ENCODE peak calls at places on chromosomes 3 and 15, in six cellular contexts. A is HFF-Myc, R is WTC11, I is H1, X is fibroblast of mammary gland, G is IMR-90. Z is an unnamed sample.

GRCh38 chr15:61656391-61656790 is 403.9 kb downstream of the VPS13C start:
- DNase-seq in A (no peak), R (no peak), I (no peak), X (no peak), G (no peak), Z (no peak)

GRCh38 chr3:107143206-107143605 is 234.0 kb upstream of the CCDC54 start:
- DNase-seq in A (no peak), R (no peak), I (no peak), X (no peak), G (no peak), Z (no peak)

GRCh38 chr3:4943553-4943952 is 35.7 kb upstream of the BHLHE40 start:
- DNase-seq in A (no peak), R (peak), I (no peak), X (no peak), G (no peak), Z (no peak)

GRCh38 chr3:190303887-190304286 is 18.4 kb downstream of the CLDN1 start:
- DNase-seq in A (no peak), R (no peak), I (no peak), X (peak), G (no peak), Z (no peak)

GRCh38 chr3:122167630-122168029 is 15.8 kb upstream of the CASR start:
- DNase-seq in A (no peak), R (no peak), I (no peak), X (no peak), G (no peak), Z (no peak)

GRCh38 chr3:3429841-3430240 is 250.3 kb upstream of the CRBN start:
- DNase-seq in A (no peak), R (no peak), I (no peak), X (no peak), G (no peak), Z (no peak)

GRCh38 chr15:68676926-68677325 is 98.1 kb downstream of the CORO2B start:
- DNase-seq in A (no peak), R (no peak), I (no peak), X (no peak), G (no peak), Z (no peak)

GRCh38 chr3:67362686-67363085 is 291.7 kb downstream of the SUCLG2 start:
- DNase-seq in A (no peak), R (no peak), I (no peak), X (no peak), G (peak), Z (no peak)

GRCh38 chr3:127650236-127650635 is 21.3 kb downstream of the PODXL2 start:
- DNase-seq in A (no peak), R (no peak), I (no peak), X (no peak), G (no peak), Z (no peak)

GRCh38 chr3:37862219-37862711 is 585 bp downstream of the CTDSPL start:
- DNase-seq in A (no peak), R (peak), I (no peak), X (peak), G (peak), Z (no peak)

GRCh38 chr15:57343526-57343925 is 32.8 kb upstream of the CGNL1 start:
- DNase-seq in A (no peak), R (no peak), I (no peak), X (no peak), G (no peak), Z (no peak)

GRCh38 chr15:44710236-44711088 is 661 bp downstream of the PATL2 start:
- DNase-seq in A (no peak), R (no peak), I (no peak), X (peak), G (peak), Z (no peak)

GRCh38 chr3:95319921-95320494 is 1257.1 kb downstream of the NSUN3 start:
- DNase-seq in A (no peak), R (no peak), I (no peak), X (no peak), G (no peak), Z (no peak)

GRCh38 chr3:77506384-77506783 is 466.5 kb downstream of the ROBO2 start:
- DNase-seq in A (no peak), R (no peak), I (no peak), X (no peak), G (no peak), Z (no peak)

GRCh38 chr3:14428087-14429067 is 26.0 kb downstream of the SLC6A6 start:
- DNase-seq in A (no peak), R (no peak), I (no peak), X (no peak), G (no peak), Z (no peak)

GRCh38 chr3:114320251-114320650 is 26.4 kb downstream of the TIGIT start:
- DNase-seq in A (no peak), R (no peak), I (no peak), X (peak), G (no peak), Z (no peak)

GRCh38 chr3:8595252-8595934 is 49.2 kb downstream of the SSUH2 start:
- DNase-seq in A (no peak), R (no peak), I (no peak), X (no peak), G (no peak), Z (no peak)

GRCh38 chr3:43512749-43513404 is 108.9 kb downstream of the ANO10 start:
- DNase-seq in A (no peak), R (no peak), I (no peak), X (peak), G (peak), Z (no peak)

GRCh38 chr15:75089781-75090734 is 66.7 kb downstream of the PPCDC start:
- DNase-seq in A (no peak), R (no peak), I (no peak), X (no peak), G (no peak), Z (no peak)

DNA sequence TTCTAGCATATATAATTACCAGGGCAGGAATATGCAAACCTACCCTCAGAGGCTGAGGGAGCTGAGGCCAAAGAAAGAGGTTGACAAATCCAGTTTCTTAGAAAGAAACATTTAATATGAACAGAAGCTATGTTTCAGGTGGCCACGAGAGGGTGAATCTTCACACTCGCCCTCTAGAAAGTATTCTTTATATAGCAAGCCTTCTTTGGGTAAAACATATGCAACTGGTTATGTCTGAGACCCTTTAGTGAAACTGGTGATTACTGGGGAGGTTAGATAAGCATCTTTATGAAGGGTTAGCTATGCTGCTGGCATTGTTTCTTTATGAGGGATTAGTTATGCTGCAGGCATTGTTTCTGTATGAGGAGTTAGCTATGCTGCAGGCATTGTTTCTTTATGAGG is 50.7 kb upstream of the GOLGA6L2 start:
- DNase-seq in A (peak), R (no peak), I (no peak), X (no peak), G (no peak), Z (no peak)
- TF ChIP-seq CTCF in A (peak), R (no peak), I (no peak), X (no peak), G (no peak), Z (no peak)

GRCh38 chr15:77044228-77045042 is 26.5 kb downstream of the TSPAN3 start:
- DNase-seq in A (no peak), R (no peak), I (no peak), X (no peak), G (no peak), Z (no peak)
- TF ChIP-seq CTCF in A (no peak), R (no peak), I (no peak), X (no peak), G (no peak), Z (no peak)

DNA sequence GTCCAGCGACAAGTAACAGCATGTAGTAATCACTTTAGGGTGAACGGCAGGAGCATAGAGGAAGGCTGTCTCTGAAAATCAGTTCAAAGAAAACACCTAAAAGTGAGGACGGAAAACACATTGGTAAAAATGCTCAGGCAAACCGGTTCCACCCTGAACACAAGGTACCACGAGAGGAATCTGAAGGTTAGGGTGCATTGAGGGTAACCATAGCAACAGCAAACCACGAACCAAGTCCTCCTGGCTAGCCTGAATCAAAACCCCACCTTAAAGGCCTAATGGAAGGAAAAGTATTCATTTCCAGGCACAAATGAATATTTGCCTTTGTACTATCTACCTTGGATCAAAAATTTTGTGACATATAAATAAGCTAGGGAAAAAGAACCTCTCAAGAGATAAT is 315.0 kb downstream of the OCA2 start:
- DNase-seq in A (no peak), R (no peak), I (no peak), X (no peak), G (no peak), Z (no peak)
- TF ChIP-seq CTCF in A (no peak), R (no peak), I (no peak), X (no peak), G (no peak), Z (no peak)

GRCh38 chr3:111904376-111905241 is 45.5 kb downstream of the PHLDB2 start:
- DNase-seq in A (no peak), R (no peak), I (no peak), X (peak), G (peak), Z (peak)
- TF ChIP-seq CTCF in A (no peak), R (no peak), I (no peak), X (no peak), G (peak), Z (no peak)

DNA sequence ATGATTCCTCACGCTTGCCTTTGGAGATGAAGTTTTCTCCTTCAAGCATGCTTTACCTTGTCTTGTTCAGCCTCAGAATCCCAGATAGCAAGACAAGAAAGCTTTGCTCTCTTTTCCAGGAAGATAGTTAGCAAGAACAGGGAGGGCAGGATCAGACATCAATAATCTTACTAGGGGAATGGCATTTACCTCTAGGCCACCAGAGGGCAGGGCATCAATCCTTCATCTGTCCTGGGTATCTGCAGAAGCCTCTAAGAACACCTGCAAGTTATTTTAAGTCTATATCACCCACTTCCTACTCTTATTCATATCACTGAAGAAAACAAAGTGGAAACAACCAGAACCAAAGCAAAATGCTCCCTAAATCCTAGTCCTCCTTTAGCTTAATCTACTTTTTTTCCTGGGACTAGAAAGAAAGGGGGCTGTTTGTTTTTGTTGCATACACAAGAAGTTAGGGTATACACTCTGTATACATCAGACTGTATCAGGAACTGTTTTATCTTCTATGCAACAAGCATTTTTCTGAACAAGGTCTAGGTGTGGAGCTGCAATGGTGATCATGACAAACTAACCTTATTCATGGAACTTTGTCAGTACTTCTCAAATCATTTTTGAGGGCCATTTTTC is 862.5 kb downstream of the CADM2 start:
- DNase-seq in A (no peak), R (peak), I (peak), X (no peak), G (no peak), Z (no peak)
- TF ChIP-seq CTCF in A (peak), R (peak), I (peak), X (peak), G (peak), Z (peak)

GRCh38 chr3:17972030-17972429 is 229.6 kb upstream of the TBC1D5 start:
- DNase-seq in A (no peak), R (no peak), I (no peak), X (no peak), G (no peak), Z (no peak)

GRCh38 chr3:17972889-17973558 is 230.6 kb upstream of the TBC1D5 start:
- DNase-seq in A (no peak), R (no peak), I (no peak), X (no peak), G (no peak), Z (no peak)

GRCh38 chr3:17972476-17972875 is 230.0 kb upstream of the TBC1D5 start:
- DNase-seq in A (no peak), R (no peak), I (no peak), X (no peak), G (no peak), Z (no peak)

GRCh38 chr3:17973559-17973906 is 231.1 kb upstream of the TBC1D5 start:
- DNase-seq in A (no peak), R (no peak), I (no peak), X (no peak), G (no peak), Z (no peak)

GRCh38 chr3:17974206-17974841 is 231.9 kb upstream of the TBC1D5 start:
- DNase-seq in A (no peak), R (no peak), I (no peak), X (peak), G (peak), Z (no peak)
- TF ChIP-seq CTCF in A (no peak), R (no peak), I (no peak), X (peak), G (peak), Z (peak)

DNA sequence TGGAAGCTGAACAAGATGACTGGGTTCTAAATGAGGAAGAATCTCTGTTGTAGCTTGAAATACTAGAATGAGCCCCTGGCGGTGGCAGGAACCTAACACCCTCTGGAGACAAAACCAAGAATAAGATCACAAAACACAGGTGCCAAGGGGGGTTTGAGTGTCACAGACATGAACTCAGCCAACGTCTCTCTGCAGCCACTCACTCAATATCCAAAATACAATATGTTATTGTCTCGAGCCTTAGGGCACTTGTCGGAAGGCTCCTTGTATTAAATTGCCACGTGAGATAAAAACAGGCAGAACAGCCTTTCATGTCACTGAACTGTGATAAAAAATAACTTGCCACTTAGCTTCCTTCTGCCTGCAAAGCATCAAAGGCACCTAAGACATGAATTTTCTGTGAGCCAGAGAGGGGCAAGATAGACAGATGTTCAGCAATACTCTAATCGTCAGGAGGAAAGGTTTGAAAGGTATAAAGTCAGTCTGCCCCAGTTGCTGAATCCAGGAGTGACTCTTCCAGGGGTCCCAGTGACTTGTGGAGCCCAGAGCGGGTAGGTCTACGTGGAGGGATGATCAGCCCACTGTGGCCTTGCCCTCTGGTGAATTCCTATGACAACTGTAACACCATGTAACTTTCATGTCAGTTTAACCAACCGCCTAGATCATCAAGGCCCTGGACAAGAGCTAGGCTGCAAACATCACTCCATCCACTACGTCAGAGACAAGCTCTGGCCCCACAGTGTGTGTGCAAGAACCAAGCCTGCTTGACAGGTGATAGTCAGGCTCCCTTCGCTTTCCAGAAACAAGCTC is 165.2 kb downstream of the OSBPL10 start:
- DNase-seq in A (no peak), R (no peak), I (no peak), X (no peak), G (no peak), Z (no peak)
- TF ChIP-seq CTCF in A (no peak), R (no peak), I (no peak), X (no peak), G (no peak), Z (no peak)

DNA sequence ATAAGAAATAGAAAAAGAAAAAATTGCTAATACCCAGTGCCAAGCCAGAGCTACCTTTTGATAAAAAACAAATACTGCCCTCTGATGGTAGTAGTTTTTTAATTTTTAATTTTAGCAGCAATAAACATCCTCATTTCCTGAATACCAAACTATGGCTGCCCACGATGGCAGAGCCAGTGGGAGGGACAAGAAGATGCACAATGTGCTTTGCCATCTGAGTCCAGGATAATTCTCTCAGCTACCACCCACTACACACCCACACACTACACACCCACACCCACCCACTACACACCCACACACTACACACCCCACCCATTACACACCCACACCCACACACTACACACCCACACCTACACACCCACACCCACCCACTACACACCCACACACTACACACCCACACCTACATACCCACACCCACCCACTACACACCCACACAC is 17.8 kb downstream of the CEP19 start:
- DNase-seq in A (no peak), R (no peak), I (no peak), X (peak), G (peak), Z (no peak)
- TF ChIP-seq CTCF in A (no peak), R (no peak), I (no peak), X (peak), G (no peak), Z (no peak)

GRCh38 chr3:169044341-169045113 is 619.0 kb downstream of the MECOM start:
- DNase-seq in A (peak), R (no peak), I (no peak), X (peak), G (peak), Z (no peak)

DNA sequence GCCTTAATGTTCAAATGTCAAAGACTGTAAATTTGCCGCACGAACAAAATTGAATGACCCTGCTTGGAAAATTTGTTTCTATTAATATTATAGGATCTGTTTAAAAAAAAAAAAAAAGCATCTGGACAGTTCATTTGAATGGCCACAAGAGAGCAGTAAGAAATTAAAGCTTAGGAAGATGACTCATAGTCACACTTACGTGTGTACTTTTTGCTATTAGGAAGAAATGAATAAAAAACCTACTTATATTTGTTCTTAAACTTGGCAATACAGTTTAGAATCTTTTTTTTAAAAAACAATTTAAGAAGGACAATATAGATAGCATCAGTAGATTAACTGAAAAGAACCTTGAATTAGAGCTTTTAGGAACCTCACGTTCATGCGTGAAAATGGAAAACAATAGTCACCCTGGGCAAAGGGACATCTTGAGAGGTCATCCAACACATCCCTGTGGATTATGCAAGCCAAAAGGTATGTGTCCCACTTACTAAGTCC is 621.8 kb downstream of the MECOM start:
- DNase-seq in A (peak), R (no peak), I (no peak), X (peak), G (peak), Z (no peak)
- TF ChIP-seq CTCF in A (peak), R (no peak), I (no peak), X (peak), G (peak), Z (no peak)

Z was measured in AG04449.